ENCODE peak calls at places on chromosomes 6 and 20, in ten cellular contexts. H, B, X, K, U, E, A, R, J and T are unnamed samples.

GRCh38 chr6:144728804-144729203 is 443.7 kb downstream of the UTRN start:
- DNase-seq in J (no peak), E (no peak), R (no peak), X (no peak), B (no peak), K (no peak), A (no peak), U (no peak), H (no peak), T (no peak)

GRCh38 chr6:329888-330691 is 37.8 kb downstream of the DUSP22 start:
- DNase-seq in B (no peak), J (no peak), K (no peak), R (no peak), H (peak), X (peak), A (no peak), U (peak), E (peak), T (peak)

GRCh38 chr20:50110141-50111047 is 2.6 kb downstream of the UBE2V1 start:
- DNase-seq in E (peak), J (peak), R (peak), X (no peak), A (peak), H (no peak), B (peak), K (peak), U (no peak), T (peak)

GRCh38 chr20:53827996-53828672 is 234.5 kb upstream of the ZNF217 start:
- DNase-seq in A (no peak), J (peak), K (peak), X (peak), R (peak), H (no peak), B (peak), U (no peak), E (peak), T (peak)

GRCh38 chr20:3677733-3678132 is 4.1 kb downstream of the ADAM33 start:
- DNase-seq in H (no peak), U (no peak), K (peak), X (peak), E (peak), A (no peak), R (no peak), J (peak), B (no peak), T (peak)

GRCh38 chr6:753486-753885 is 60.5 kb upstream of the EXOC2 start:
- DNase-seq in B (no peak), R (no peak), A (no peak), X (no peak), H (no peak), E (peak), J (peak), U (no peak), K (no peak), T (peak)

GRCh38 chr20:34388000-34388399 is 24.9 kb downstream of the ITCH start:
- DNase-seq in R (no peak), J (no peak), K (no peak), A (no peak), B (no peak), H (no peak), E (no peak), X (no peak), U (no peak), T (no peak)

GRCh38 chr20:64232794-64233193 is 22.8 kb upstream of the PCMTD2 start:
- DNase-seq in B (no peak), X (no peak), U (no peak), H (peak), J (no peak), A (no peak), K (no peak), E (no peak), R (no peak), T (no peak)

GRCh38 chr6:170289108-170289931 is 1.6 kb downstream of the DLL1 start:
- DNase-seq in H (no peak), B (no peak), E (no peak), K (no peak), U (peak), A (no peak), X (no peak), J (no peak), R (peak), T (no peak)

GRCh38 chr6:156455847-156456246 is 321.3 kb upstream of the ARID1B start:
- DNase-seq in J (no peak), B (no peak), H (no peak), X (no peak), K (no peak), U (no peak), A (no peak), E (no peak), R (no peak), T (no peak)

GRCh38 chr20:47662483-47663353 is 122.6 kb downstream of the SULF2 start:
- DNase-seq in J (no peak), H (no peak), U (peak), A (no peak), E (no peak), X (no peak), R (no peak), B (no peak), K (no peak), T (no peak)

GRCh38 chr6:90369651-90370050 is 73.0 kb upstream of the BACH2 start:
- DNase-seq in U (no peak), K (peak), B (no peak), R (no peak), E (no peak), H (no peak), X (no peak), A (no peak), J (peak), T (no peak)

GRCh38 chr6:157865249-157865648 is 42.2 kb downstream of the SNX9 start:
- DNase-seq in H (no peak), R (no peak), J (no peak), B (no peak), A (no peak), X (no peak), E (no peak), U (no peak), K (peak), T (no peak)

GRCh38 chr20:49636447-49636846 is 68.5 kb upstream of the PTGIS start:
- DNase-seq in J (no peak), X (no peak), A (no peak), U (no peak), B (peak), H (peak), E (no peak), K (no peak), R (no peak), T (no peak)

GRCh38 chr6:138541793-138542481 is 42.6 kb upstream of the NHSL1 start:
- DNase-seq in K (no peak), E (peak), H (no peak), U (no peak), B (no peak), J (no peak), R (no peak), A (no peak), X (no peak), T (peak)

GRCh38 chr6:19866900-19867627 is 29.9 kb downstream of the ID4 start:
- DNase-seq in R (peak), A (peak), E (peak), U (no peak), X (peak), K (peak), B (no peak), H (no peak), J (peak), T (peak)

GRCh38 chr6:43806041-43806757 is 36.2 kb downstream of the VEGFA start:
- DNase-seq in A (no peak), B (peak), K (no peak), J (no peak), U (no peak), H (no peak), R (peak), X (no peak), E (no peak), T (no peak)

GRCh38 chr6:159092631-159093030 is 47.8 kb upstream of the TAGAP start:
- DNase-seq in B (no peak), E (peak), K (no peak), X (no peak), U (peak), J (peak), A (no peak), H (no peak), R (no peak), T (no peak)

GRCh38 chr6:137846772-137847313 is 20.2 kb upstream of the TNFAIP3 start:
- DNase-seq in E (no peak), R (no peak), X (no peak), U (no peak), K (no peak), J (no peak), H (peak), B (no peak), A (no peak), T (no peak)

GRCh38 chr6:114142256-114142655 is 171.3 kb upstream of the HDAC2 start:
- DNase-seq in E (no peak), H (no peak), X (no peak), J (no peak), U (no peak), B (no peak), A (no peak), R (no peak), K (no peak), T (peak)

GRCh38 chr6:1901556-1901955 is 291.8 kb downstream of the FOXC1 start:
- DNase-seq in E (peak), A (no peak), B (no peak), J (peak), K (no peak), H (no peak), U (no peak), X (peak), R (peak), T (peak)

GRCh38 chr6:116371384-116372209 is 850 bp downstream of the DSE start:
- DNase-seq in X (peak), E (peak), H (peak), A (no peak), J (peak), R (peak), B (peak), U (peak), K (peak), T (peak)

GRCh38 chr6:116370328-116370716 is 425 bp upstream of the DSE start:
- DNase-seq in U (no peak), R (no peak), H (no peak), E (no peak), A (no peak), J (no peak), X (no peak), B (no peak), K (no peak), T (no peak)

GRCh38 chr6:116366740-116367275 is 3.9 kb upstream of the DSE start:
- DNase-seq in J (no peak), A (no peak), X (no peak), K (no peak), B (no peak), R (peak), U (no peak), E (no peak), H (no peak), T (no peak)

GRCh38 chr6:116370717-116371383 is at the start of gene DSE:
- DNase-seq in U (peak), A (peak), K (no peak), B (peak), E (peak), R (peak), J (peak), H (peak), X (peak), T (peak)

DNA sequence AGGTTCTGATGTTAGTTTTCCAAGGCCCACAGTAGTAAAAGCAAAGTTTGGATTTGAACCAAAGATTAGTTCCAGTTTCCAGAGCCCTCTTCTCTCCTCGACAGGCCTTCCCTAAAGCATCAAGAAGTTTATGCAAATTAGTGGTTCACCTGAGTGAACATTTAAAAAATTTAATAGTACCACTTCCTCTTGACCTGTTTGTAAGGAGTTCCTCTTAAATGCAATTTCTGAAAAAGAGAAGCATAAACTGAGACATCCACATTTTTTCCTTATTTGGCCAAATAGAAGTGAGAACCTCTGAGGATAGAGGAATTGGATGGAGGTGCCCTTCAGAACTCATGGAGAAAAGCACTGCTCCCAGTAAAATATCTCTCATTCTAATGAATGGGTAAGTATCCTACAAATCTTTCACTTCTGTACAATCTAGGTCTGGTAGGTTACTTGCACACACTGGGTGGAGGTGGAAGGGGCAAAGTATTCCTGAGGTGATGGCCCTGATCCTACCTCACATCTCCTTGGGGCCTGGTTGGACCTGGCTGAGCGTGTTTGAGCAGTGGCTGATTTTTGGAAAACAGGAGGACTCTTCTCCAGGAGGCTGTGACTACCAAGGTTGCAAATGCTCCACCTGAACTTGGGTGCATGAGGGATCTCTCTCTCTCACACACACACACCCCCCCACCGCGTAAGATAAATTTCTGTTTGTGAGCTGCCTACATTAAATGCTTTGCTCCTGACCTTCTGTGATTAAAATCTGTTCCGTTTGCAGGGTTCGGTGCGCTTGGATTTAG is 1.0 kb upstream of the DSE start:
- DNase-seq in H (no peak), R (no peak), E (no peak), X (no peak), K (no peak), J (peak), U (no peak), B (no peak), A (peak), T (no peak)
- H3K4me3 ChIP-seq in H (peak), R (peak), E (peak), X (peak), K (peak), J (peak), U (peak), B (no peak), A (peak), T (peak)

DNA sequence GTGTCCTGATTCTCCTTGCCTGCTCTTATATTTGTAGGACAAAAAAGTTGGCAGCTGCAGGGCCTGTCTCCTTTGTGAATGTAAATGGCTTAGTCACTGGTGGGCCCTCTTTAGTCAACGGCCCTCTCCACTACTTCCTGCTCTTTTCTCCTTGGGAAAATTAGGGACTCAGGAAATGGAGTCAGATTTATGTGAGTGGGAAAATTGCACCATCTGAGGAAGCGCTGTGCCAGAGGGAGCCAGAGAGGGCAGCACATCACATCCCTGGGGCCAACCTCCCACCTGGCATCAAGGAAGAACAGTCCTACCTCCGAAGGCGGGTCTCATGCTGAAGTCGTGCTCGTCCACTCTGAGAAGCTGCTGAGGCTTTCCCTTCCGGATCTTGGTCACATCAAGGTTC is 15.6 kb downstream of the GABRR2 start:
- DNase-seq in K (no peak), H (no peak), X (peak), R (no peak), U (no peak), E (no peak), J (no peak), A (no peak), B (no peak), T (peak)
- TF ChIP-seq CTCF in K (peak), H (no peak), X (peak), R (peak), U (peak), E (no peak), J (peak), A (peak), B (no peak), T (peak)

GRCh38 chr20:46351357-46352058 is 43.2 kb upstream of the CDH22 start:
- DNase-seq in K (no peak), R (no peak), H (no peak), J (no peak), U (no peak), X (no peak), E (no peak), A (no peak), B (no peak), T (no peak)
- H3K4me3 ChIP-seq in K (no peak), R (no peak), H (no peak), J (no peak), U (no peak), X (no peak), E (no peak), A (no peak), B (no peak), T (no peak)

GRCh38 chr6:73985891-73986290 is 289.9 kb downstream of the CD109 start:
- DNase-seq in U (peak), K (no peak), E (peak), A (no peak), R (peak), J (peak), X (no peak), H (no peak), B (no peak), T (peak)
- TF ChIP-seq CTCF in U (peak), K (no peak), E (peak), A (no peak), R (peak), J (peak), X (no peak), H (no peak), B (no peak), T (peak)

GRCh38 chr6:72657798-72658197 is 35.9 kb downstream of the KCNQ5 start:
- DNase-seq in E (peak), B (no peak), J (no peak), U (no peak), H (no peak), X (peak), A (no peak), R (no peak), K (no peak), T (peak)
- H3K4me3 ChIP-seq in E (no peak), B (no peak), J (no peak), U (no peak), H (no peak), X (no peak), A (no peak), R (no peak), K (no peak), T (no peak)

DNA sequence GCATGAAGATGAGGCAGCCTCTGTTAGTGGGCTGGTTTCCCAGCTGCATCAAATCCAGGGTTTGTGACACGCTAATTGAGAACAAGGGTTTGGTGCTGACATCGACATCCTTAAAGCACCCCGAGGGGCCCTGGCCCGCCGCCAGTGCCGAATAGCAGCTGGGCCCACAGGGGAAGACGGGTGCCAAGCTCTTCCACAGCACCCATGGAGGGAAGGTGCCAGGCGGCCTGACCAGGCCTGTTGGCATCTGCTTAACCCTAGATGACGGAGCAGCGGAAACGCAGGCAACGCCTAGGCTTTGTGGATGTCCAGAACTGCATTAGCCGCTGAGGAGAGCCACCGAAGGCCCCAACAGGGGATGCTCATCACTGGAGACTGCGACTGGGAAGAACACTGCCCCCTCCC is 16.0 kb downstream of the UQCC2 start:
- DNase-seq in H (no peak), R (no peak), X (no peak), A (no peak), J (no peak), B (no peak), E (peak), K (no peak), U (no peak), T (no peak)
- TF ChIP-seq CTCF in H (no peak), R (no peak), X (no peak), A (no peak), J (no peak), B (no peak), E (no peak), K (no peak), U (no peak), T (no peak)